ENCODE peak calls at places on chromosomes 3 and 15, in nine cellular contexts. L is AG04450, M is astrocyte of the spinal cord, T is fibroblast of the aortic adventitia, C is mesothelial cell of epicardium, Z is lower leg skin, B is lower lobe of right lung, W is ovary, G is AG09309. A is an unnamed sample.

GRCh38 chr3:40672861-40673260 is 148.1 kb downstream of the ZNF621 start:
- DNase-seq in C (no peak), W (no peak), M (no peak), L (no peak), T (no peak), G (no peak), Z (no peak), B (no peak), A (no peak)

GRCh38 chr3:58356054-58356453 is 23.4 kb downstream of the PXK start:
- DNase-seq in B (peak; percentile 50), L (no peak), C (no peak), M (no peak), G (no peak), T (no peak), Z (no peak), W (no peak), A (no peak)

GRCh38 chr15:77033729-77034619 is 36.9 kb downstream of the TSPAN3 start:
- DNase-seq in C (peak; percentile 13), Z (peak; percentile 80), M (no peak), G (no peak), W (no peak), L (no peak), T (no peak), B (peak; percentile 42), A (no peak)

GRCh38 chr15:52287114-52287513 is 8.5 kb downstream of the MYO5C start:
- DNase-seq in Z (no peak), L (no peak), M (no peak), B (no peak), C (no peak), G (no peak), W (no peak), T (no peak), A (no peak)

GRCh38 chr3:113557374-113557773 is 25.0 kb downstream of the SIDT1 start:
- DNase-seq in G (no peak), Z (no peak), C (no peak), T (peak; percentile 20), M (peak; percentile 23), B (no peak), L (no peak), W (no peak), A (peak; percentile 51)

GRCh38 chr15:77034620-77035467 is 36.1 kb downstream of the TSPAN3 start:
- DNase-seq in L (no peak), M (no peak), Z (peak; percentile 86), B (peak; percentile 56), C (peak; percentile 21), G (no peak), T (no peak), W (no peak), A (no peak)

GRCh38 chr15:27486676-27487290 is 515.8 kb downstream of the GABRG3 start:
- DNase-seq in Z (no peak), C (no peak), L (no peak), M (peak; percentile 30), G (no peak), B (no peak), T (no peak), W (no peak), A (no peak)

GRCh38 chr15:77826006-77826695 is 193.4 kb upstream of the LINGO1 start:
- DNase-seq in L (no peak), C (no peak), Z (no peak), M (no peak), B (peak; percentile 4), G (no peak), T (no peak), W (no peak), A (no peak)

DNA sequence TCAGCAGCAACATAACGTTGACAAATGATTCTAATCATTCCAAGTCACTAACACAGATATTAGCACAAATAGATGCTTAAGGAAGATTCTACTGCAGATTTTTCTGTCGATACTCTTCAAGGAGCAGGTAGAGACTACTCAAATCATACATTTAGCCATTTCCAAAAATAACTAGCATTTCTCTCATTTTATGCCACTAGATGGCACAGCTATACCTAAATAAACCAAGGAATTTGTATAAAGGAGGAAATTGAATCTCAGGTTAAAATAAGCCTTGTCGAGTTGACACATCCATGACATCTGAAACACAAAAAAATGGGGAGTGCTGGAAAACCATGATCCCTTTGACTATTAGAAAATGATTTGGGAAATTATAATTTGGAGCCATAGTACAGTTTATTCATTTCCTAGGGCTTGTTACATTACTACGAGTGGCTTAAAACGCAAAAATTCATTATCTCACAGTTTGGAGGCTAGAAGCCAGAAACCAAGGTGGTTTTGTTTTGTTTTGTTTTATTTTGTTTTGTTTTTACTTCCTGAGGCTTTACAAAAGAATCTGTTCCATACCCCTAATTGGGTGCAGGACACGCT is 59.5 kb upstream of the STRIT1 start:
- DNase-seq in M (peak; percentile 55), Z (no peak), W (no peak), L (no peak), C (no peak), B (no peak), G (peak; percentile 14), T (peak; percentile 67), A (peak; percentile 32)
- TF ChIP-seq CTCF in M (peak; percentile 41), Z (no peak), W (no peak), L (peak; percentile 53), C (peak; percentile 48), B (peak; percentile 41), G (no peak), T (peak; percentile 52), A (peak; percentile 80)

GRCh38 chr15:96858693-96859092 is 528.2 kb downstream of the NR2F2 start:
- DNase-seq in L (no peak), W (no peak), Z (no peak), M (no peak), C (no peak), B (no peak), G (no peak), T (no peak), A (no peak)

DNA sequence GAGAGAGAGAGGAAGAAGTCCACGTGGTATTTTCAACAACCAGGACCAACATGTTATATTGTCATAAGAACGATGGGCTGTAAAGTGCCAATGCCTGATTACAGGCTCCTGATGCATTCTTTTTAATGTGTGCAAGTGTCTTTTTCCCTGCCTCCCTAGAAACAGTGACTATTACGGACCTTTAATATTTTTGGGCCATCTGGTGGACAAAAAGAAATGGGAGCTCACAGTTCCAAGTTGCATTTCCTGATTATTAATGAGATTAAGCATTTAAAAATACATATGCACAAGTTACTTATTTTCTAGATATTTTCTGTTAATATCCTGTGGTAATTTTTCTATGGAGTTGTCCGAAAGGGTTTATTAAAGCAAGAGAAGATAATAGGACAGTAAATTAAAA is 530.2 kb downstream of the NR2F2 start:
- DNase-seq in C (no peak), Z (no peak), T (no peak), G (no peak), M (no peak), W (no peak), L (no peak), B (no peak), A (no peak)
- TF ChIP-seq CTCF in C (no peak), Z (no peak), T (no peak), G (no peak), M (no peak), W (no peak), L (no peak), B (no peak), A (no peak)

GRCh38 chr3:97889814-97890213 is 68.0 kb downstream of the CRYBG3 start:
- DNase-seq in Z (no peak), W (no peak), B (no peak), L (no peak), M (no peak), C (no peak), G (no peak), T (no peak), A (no peak)
- TF ChIP-seq CTCF in Z (no peak), W (no peak), B (no peak), L (no peak), M (no peak), C (no peak), G (no peak), T (no peak), A (no peak)

GRCh38 chr15:57747206-57747605 is 40.7 kb downstream of the POLR2M start:
- DNase-seq in M (no peak), L (no peak), T (peak; percentile 56), B (peak; percentile 56), C (no peak), W (no peak), Z (no peak), G (no peak), A (no peak)

GRCh38 chr15:57746752-57747151 is 40.2 kb downstream of the POLR2M start:
- DNase-seq in B (no peak), L (no peak), Z (no peak), T (peak; percentile 25), G (no peak), M (no peak), W (no peak), C (no peak), A (no peak)

GRCh38 chr15:57752840-57753239 is 46.3 kb downstream of the POLR2M start:
- DNase-seq in T (no peak), L (no peak), M (no peak), Z (peak; percentile 62), W (no peak), G (no peak), B (no peak), C (no peak), A (no peak)

GRCh38 chr15:57751177-57751800 is 44.8 kb downstream of the POLR2M start:
- DNase-seq in B (no peak), M (peak; percentile 56), W (no peak), C (no peak), L (peak; percentile 13), G (no peak), T (peak; percentile 68), Z (peak; percentile 25), A (peak; percentile 63)

DNA sequence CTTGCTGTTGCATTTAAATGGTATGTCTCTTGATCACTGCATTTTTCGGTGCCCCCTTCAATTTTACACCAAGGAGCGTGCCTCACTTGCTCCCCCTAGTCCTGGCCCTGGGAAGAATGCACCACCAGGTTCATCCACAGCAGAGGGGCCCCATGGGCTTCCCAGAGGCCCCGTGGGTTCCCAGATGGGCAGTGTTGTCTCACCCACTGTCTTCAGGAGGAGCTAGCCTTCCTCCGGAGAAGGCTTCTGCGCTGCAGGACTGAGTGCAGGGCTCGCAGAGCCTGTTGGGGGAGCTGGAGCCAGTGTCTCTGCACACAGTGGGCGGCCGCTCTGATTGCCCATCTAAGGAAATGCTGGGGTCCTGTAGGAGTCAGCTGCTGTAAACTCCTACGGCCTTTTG is 45.9 kb downstream of the POLR2M start:
- DNase-seq in T (no peak), W (peak; percentile 63), C (no peak), Z (peak; percentile 37), L (no peak), B (no peak), M (peak; percentile 24), G (no peak), A (no peak)
- TF ChIP-seq CTCF in T (peak; percentile 15), W (peak; percentile 17), C (no peak), Z (no peak), L (peak; percentile 40), B (peak; percentile 31), M (peak; percentile 25), G (no peak), A (peak; percentile 41)

A was measured in HFFc6.